ENCODE peak calls at places on chromosome 3, in five cellular contexts. B is HFFc6, H is GM03348, A is NCI-H2081, K is GM20000. X is an unnamed sample.

GRCh38 chr3:67601385-67601784 is 53.0 kb downstream of the SUCLG2 start:
- DNase-seq in B (no peak), H (no peak), A (no peak), K (no peak), X (no peak)

GRCh38 chr3:52317601-52318000 is 1.5 kb downstream of the DNAH1 start:
- DNase-seq in B (no peak), H (peak), A (no peak), K (peak), X (no peak)

GRCh38 chr3:113685956-113686721 is 10.3 kb downstream of the USF3 start:
- DNase-seq in B (peak), H (peak), A (no peak), K (no peak), X (no peak)

GRCh38 chr3:157127831-157128767 is 31.8 kb downstream of the CCNL1 start:
- DNase-seq in B (peak), H (peak), A (no peak), K (peak), X (no peak)

GRCh38 chr3:129888739-129889138 is 4.8 kb downstream of the TMCC1 start:
- DNase-seq in B (peak), H (peak), A (no peak), K (no peak), X (no peak)

GRCh38 chr3:25471081-25471768 is 43.2 kb downstream of the RARB start:
- DNase-seq in B (no peak), H (no peak), A (no peak), K (no peak), X (no peak)

GRCh38 chr3:13705051-13705450 is 156.1 kb downstream of the FBLN2 start:
- DNase-seq in B (no peak), H (no peak), A (no peak), K (no peak), X (no peak)

GRCh38 chr3:69819283-69819682 is 80.0 kb downstream of the MITF start:
- DNase-seq in B (no peak), H (no peak), A (no peak), K (no peak), X (peak)

GRCh38 chr3:63193647-63194046 is 84.5 kb upstream of the SYNPR start:
- DNase-seq in B (peak), H (peak), A (peak), K (no peak), X (no peak)

GRCh38 chr3:193828477-193828876 is 235.5 kb downstream of the OPA1 start:
- DNase-seq in B (no peak), H (no peak), A (no peak), K (no peak), X (no peak)

GRCh38 chr3:135432402-135432801 is 533.1 kb upstream of the PPP2R3A start:
- DNase-seq in B (no peak), H (no peak), A (no peak), K (no peak), X (no peak)

GRCh38 chr3:194707176-194707575 is 21.5 kb downstream of the FAM43A start:
- DNase-seq in B (no peak), H (no peak), A (no peak), K (no peak), X (no peak)

GRCh38 chr3:184133840-184134745 is 1.1 kb upstream of the EIF2B5 start:
- DNase-seq in B (peak), H (peak), A (peak), K (peak), X (peak)

GRCh38 chr3:140128217-140129137 is 193.5 kb downstream of the CLSTN2 start:
- DNase-seq in B (peak), H (peak), A (peak), K (peak), X (no peak)

GRCh38 chr3:32018723-32019564 is 37.4 kb downstream of the ZNF860 start:
- DNase-seq in B (peak), H (peak), A (no peak), K (peak), X (no peak)